ENCODE peak calls at places on chromosomes 4 and X, in six cellular contexts. V is CD8-positive, alpha-beta T cell; T is body of pancreas; Q is cardiac fibroblast; G is psoas muscle; M is HFF-Myc. J is an unnamed sample.

GRCh38 chr4:66032571-66032970 is 362.3 kb upstream of the EPHA5 start:
- DNase-seq in V (no peak), T (no peak), Q (no peak), G (no peak), M (no peak), J (no peak)

GRCh38 chrX:9467751-9468150 is 2.9 kb downstream of the TBL1X start:
- DNase-seq in V (no peak), T (no peak), Q (no peak), G (no peak), M (no peak), J (no peak)

GRCh38 chr4:48290146-48290772 is 20.6 kb upstream of the TEC start:
- DNase-seq in V (no peak), T (peak), Q (no peak), G (no peak), M (no peak), J (peak)

GRCh38 chrX:132591719-132592275 is 103.0 kb upstream of the MBNL3 start:
- DNase-seq in V (no peak), T (no peak), Q (no peak), G (no peak), M (no peak), J (no peak)

GRCh38 chrX:44344194-44344593 is 722 bp upstream of the EFHC2 start:
- DNase-seq in V (peak), T (peak), Q (no peak), G (no peak), M (no peak), J (no peak)

GRCh38 chr4:101232074-101232776 is 115.1 kb downstream of the PPP3CA start:
- DNase-seq in V (no peak), T (no peak), Q (peak), G (peak), M (no peak), J (no peak)

GRCh38 chr4:41656572-41657301 is 91.8 kb downstream of the PHOX2B start:
- DNase-seq in V (no peak), T (peak), Q (no peak), G (peak), M (no peak), J (no peak)

GRCh38 chrX:45758319-45758718 is 557.6 kb upstream of the DIPK2B start:
- DNase-seq in V (no peak), T (no peak), Q (peak), G (no peak), M (no peak), J (peak)

GRCh38 chr4:78058591-78059523 is 1.7 kb downstream of the FRAS1 start:
- DNase-seq in V (no peak), T (peak), Q (peak), G (peak), M (peak), J (peak)

GRCh38 chrX:105700316-105700715 is 122.0 kb upstream of the NRK start:
- DNase-seq in V (no peak), T (no peak), Q (no peak), G (no peak), M (no peak), J (no peak)

GRCh38 chr4:110633358-110634319 is 10.8 kb upstream of the PITX2 start:
- DNase-seq in V (no peak), T (no peak), Q (no peak), G (peak), M (no peak), J (no peak)

GRCh38 chr4:133997440-133997839 is 204.1 kb downstream of the PABPC4L start:
- DNase-seq in V (no peak), T (no peak), Q (peak), G (no peak), M (no peak), J (no peak)

GRCh38 chr4:10025230-10025806 is 4.0 kb upstream of the SLC2A9 start:
- DNase-seq in V (no peak), T (no peak), Q (no peak), G (no peak), M (no peak), J (no peak)

GRCh38 chrX:2385224-2385623 is 115.6 kb downstream of the DHRSX start:
- DNase-seq in V (no peak), T (no peak), Q (peak), G (no peak), M (no peak), J (peak)

GRCh38 chr4:137106733-137107132 is 425.6 kb downstream of the PCDH18 start:
- DNase-seq in V (no peak), T (no peak), Q (no peak), G (no peak), M (no peak), J (no peak)

GRCh38 chr4:94413085-94413685 is 38.6 kb upstream of the PDLIM5 start:
- DNase-seq in V (no peak), T (no peak), Q (no peak), G (no peak), M (no peak), J (no peak)
- H3K4me3 ChIP-seq in V (no peak), T (no peak), Q (no peak), G (peak), M (no peak), J (no peak)

DNA sequence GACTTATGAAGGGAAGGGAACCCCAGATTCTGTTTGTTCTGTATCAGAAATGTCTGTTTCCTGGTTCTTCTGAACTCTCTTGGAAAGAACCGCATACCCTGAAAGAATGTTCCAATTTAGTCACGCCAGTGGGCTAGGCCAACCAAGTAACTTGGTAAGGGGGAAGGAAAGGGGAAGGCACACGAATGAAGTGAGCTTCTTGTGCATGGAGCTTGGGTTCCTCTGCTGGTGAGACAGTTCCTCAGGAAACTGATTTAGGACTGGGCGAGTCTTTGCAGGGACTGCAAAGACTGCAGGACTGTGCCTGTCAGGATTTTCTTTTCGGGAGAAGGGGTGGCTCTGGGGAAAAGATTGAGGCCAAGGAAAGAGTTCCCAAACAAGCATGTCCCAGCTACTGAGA is 35.6 kb downstream of the FRMPD3 start:
- DNase-seq in V (no peak), T (no peak), Q (no peak), G (no peak), M (no peak), J (no peak)
- TF ChIP-seq CTCF in V (no peak), T (no peak), Q (no peak), G (no peak), M (no peak), J (no peak)

DNA sequence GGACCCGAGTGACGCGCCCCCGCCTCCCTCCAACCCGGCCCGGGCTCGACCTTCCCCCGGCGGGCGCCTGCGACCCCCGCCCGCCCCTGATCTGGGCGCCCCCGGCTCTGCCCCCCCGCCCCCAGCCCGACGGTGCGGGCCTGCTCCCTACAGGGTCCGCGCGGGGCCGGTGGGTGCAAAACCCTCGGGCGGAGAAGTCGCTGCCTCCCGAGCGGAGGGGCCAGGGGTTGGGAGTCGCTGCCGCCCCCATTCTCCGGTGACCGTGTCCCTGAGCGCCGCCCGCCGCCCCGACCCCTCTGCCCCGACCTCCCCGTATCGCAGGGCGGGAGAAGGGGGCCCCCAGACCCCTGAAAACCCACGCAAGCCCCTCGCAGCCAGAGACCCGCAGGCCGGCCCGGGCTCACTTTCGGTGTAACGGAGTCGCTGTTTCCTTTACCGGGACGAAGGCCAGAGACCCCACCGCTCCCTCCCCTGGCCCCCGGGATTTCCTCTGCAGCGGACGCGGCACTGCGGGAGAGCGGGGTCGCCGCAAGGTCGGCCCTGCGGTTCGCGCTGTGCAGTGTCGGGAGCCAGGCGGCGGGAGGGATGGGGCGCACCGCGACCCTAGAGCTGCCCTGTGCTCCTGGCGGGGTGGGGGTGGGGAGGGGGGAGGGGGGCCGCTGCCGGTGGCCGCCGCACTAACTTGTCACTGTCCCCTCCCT is 729 bp upstream of the CPLX1 start:
- DNase-seq in V (no peak), T (no peak), Q (no peak), G (peak), M (no peak), J (peak)
- H3K4me3 ChIP-seq in V (no peak), T (no peak), Q (no peak), G (peak), M (no peak), J (peak)

GRCh38 chrX:102841706-102842003 is 95.4 kb upstream of the RAB40AL start:
- DNase-seq in V (no peak), T (no peak), Q (no peak), G (no peak), M (no peak), J (no peak)

GRCh38 chrX:102835504-102836146 is 101.4 kb upstream of the RAB40AL start:
- DNase-seq in V (no peak), T (peak), Q (peak), G (no peak), M (no peak), J (peak)

GRCh38 chrX:102845020-102845419 is 92.1 kb upstream of the RAB40AL start:
- DNase-seq in V (no peak), T (no peak), Q (no peak), G (no peak), M (no peak), J (no peak)

GRCh38 chrX:102837843-102838242 is 99.2 kb upstream of the RAB40AL start:
- DNase-seq in V (no peak), T (peak), Q (no peak), G (no peak), M (no peak), J (no peak)

DNA sequence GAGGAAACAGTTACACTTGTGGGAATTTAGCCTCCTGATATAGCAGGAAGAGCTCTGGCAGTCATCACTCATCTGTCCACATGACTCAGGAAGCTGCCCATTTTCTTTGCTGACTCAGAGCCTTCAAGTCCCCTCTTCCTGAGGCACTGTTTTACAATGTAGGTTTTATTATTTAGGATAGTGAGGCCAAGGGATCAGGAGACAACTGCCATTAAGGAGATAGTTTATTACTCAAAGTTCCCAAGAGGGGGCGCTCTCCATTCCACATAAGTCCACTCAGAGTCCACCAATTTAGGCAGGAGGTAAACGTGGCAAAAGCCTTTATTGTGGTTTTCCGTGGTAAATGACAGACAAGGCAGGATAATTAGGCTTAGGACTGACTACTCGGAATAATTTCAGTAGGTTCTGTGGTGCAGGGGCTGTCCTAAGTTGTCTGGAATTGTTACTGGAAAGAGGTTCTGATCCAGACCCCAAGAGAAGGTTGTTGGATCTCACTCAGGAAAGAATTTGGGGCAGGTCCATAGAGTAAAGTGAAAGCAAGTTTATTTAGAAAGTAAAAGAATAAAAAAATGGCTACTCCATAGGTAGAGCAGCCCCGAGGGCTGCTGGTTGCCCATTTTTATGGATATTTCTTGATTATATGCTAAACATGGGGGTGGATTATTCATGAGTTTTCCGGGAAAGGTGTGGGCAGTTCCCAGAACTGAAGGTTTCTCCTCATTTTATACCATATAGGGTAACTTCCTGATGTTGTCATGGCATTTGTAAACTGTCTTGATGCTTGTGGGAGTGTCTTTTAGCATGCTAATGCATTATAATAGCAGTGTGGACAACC is 96.0 kb upstream of the RAB40AL start:
- DNase-seq in V (no peak), T (no peak), Q (peak), G (no peak), M (no peak), J (no peak)
- TF ChIP-seq CTCF in V (no peak), T (no peak), Q (peak), G (no peak), M (peak), J (peak)

GRCh38 chr4:124065941-124066340 is 646.6 kb downstream of the ANKRD50 start:
- DNase-seq in V (no peak), T (no peak), Q (no peak), G (no peak), M (no peak), J (no peak)
- H3K4me3 ChIP-seq in V (no peak), T (no peak), Q (no peak), G (no peak), M (no peak), J (no peak)

GRCh38 chrX:83469551-83469950 is 38.5 kb upstream of the POU3F4 start:
- DNase-seq in V (no peak), T (peak), Q (no peak), G (no peak), M (no peak), J (peak)
- TF ChIP-seq CTCF in V (no peak), T (peak), Q (no peak), G (peak), M (no peak), J (no peak)

DNA sequence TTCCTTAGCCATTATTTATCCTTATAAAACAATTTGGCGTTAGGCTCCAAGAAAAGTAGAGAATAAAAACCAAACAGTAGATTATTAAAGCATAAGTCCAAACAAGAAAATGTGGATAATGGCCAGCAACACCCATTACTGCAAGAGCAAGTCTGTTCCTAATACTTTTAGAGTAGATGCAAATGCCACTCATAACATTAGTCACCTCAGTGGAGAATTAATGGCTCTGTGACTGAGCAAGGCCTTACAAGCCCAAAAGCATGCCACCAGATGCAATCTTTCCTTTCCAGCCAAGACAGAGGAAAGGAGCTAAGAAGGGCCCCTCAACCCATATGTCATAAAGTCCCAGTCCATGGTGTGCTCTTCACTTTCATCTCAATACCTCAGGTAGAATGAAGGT is 373.8 kb downstream of the OPHN1 start:
- DNase-seq in V (no peak), T (no peak), Q (no peak), G (no peak), M (no peak), J (no peak)
- H3K4me3 ChIP-seq in V (no peak), T (no peak), Q (no peak), G (no peak), M (no peak), J (no peak)

GRCh38 chr4:87134122-87134521 is 86.3 kb downstream of the KLHL8 start:
- DNase-seq in V (no peak), T (no peak), Q (no peak), G (no peak), M (no peak), J (no peak)

GRCh38 chr4:87130985-87131753 is 89.2 kb downstream of the KLHL8 start:
- DNase-seq in V (no peak), T (no peak), Q (no peak), G (no peak), M (no peak), J (no peak)

GRCh38 chr4:87133183-87133582 is 87.2 kb downstream of the KLHL8 start:
- DNase-seq in V (no peak), T (no peak), Q (no peak), G (no peak), M (no peak), J (peak)

GRCh38 chr4:87130482-87130881 is 89.9 kb downstream of the KLHL8 start:
- DNase-seq in V (no peak), T (no peak), Q (no peak), G (no peak), M (no peak), J (no peak)

GRCh38 chr4:87132035-87132434 is 88.4 kb downstream of the KLHL8 start:
- DNase-seq in V (no peak), T (no peak), Q (no peak), G (no peak), M (no peak), J (no peak)
- TF ChIP-seq CTCF in V (no peak), T (no peak), Q (no peak), G (no peak), M (no peak), J (no peak)

J was measured in cardiac muscle cell.